ENCODE peak calls at places on chromosomes 4 and X, in ten cellular contexts. Y is suprapubic skin, X is heart right ventricle, Z is left lung, A is choroid plexus epithelial cell, V is cardiac fibroblast, B is astrocyte, S is neural progenitor cell, T is coronary artery, W is astrocyte of the spinal cord. K is an unnamed sample.

GRCh38 chr4:111773858-111774257 is 371.4 kb upstream of the FAM241A start:
- DNase-seq in V (peak; percentile 6), Y (no peak), T (no peak), S (no peak), B (no peak), W (no peak), Z (peak; percentile 32), A (peak; percentile 13), X (no peak), K (peak; percentile 67)

GRCh38 chr4:41458689-41459088 is 79.3 kb upstream of the LIMCH1 start:
- DNase-seq in S (no peak), T (no peak), B (no peak), A (no peak), V (no peak), Z (no peak), Y (no peak), W (no peak), X (no peak), K (no peak)

GRCh38 chr4:4591071-4591470 is 49.2 kb upstream of the STX18 start:
- DNase-seq in Y (no peak), X (no peak), V (no peak), A (no peak), B (no peak), S (no peak), W (no peak), T (no peak), Z (no peak), K (no peak)

GRCh38 chrX:147478899-147479298 is 432.8 kb upstream of the FMR1 start:
- DNase-seq in V (no peak), S (no peak), Z (no peak), T (no peak), Y (no peak), X (no peak), B (no peak), A (no peak), W (no peak), K (no peak)

GRCh38 chr4:95219109-95219508 is 329.7 kb downstream of the UNC5C start:
- DNase-seq in T (no peak), W (peak; percentile 91), S (no peak), Z (no peak), X (no peak), V (peak; percentile 33), A (peak; percentile 15), Y (no peak), B (peak; percentile 96), K (peak; percentile 50)

GRCh38 chr4:112735474-112735951 is 98.6 kb downstream of the LARP7 start:
- DNase-seq in Y (no peak), B (no peak), S (no peak), W (peak; percentile 0), Z (no peak), A (peak; percentile 5), T (no peak), V (no peak), X (no peak), K (no peak)

GRCh38 chr4:183860726-183861125 is 44.4 kb upstream of the STOX2 start:
- DNase-seq in Y (no peak), Z (no peak), T (no peak), B (no peak), V (no peak), A (no peak), S (peak; percentile 62), X (no peak), W (no peak), K (no peak)

GRCh38 chrX:9171841-9172240 is 137.9 kb upstream of the FAM9B start:
- DNase-seq in Y (no peak), X (no peak), W (peak; percentile 55), A (peak; percentile 25), Z (no peak), V (peak; percentile 28), S (no peak), T (no peak), B (peak; percentile 70), K (no peak)

GRCh38 chrX:138885886-138886285 is 174.4 kb upstream of the FGF13 start:
- DNase-seq in V (no peak), B (peak; percentile 71), T (no peak), S (no peak), A (peak; percentile 1), W (peak; percentile 52), Y (no peak), Z (no peak), X (no peak), K (peak; percentile 35)

GRCh38 chr4:7043521-7044414 is 596 bp downstream of the TADA2B start:
- DNase-seq in Z (peak; percentile 60), X (peak; percentile 62), Y (no peak), S (no peak), W (peak; percentile 40), B (peak; percentile 27), T (peak; percentile 81), V (peak; percentile 56), A (peak; percentile 45), K (no peak)

GRCh38 chr4:34250562-34250961 is 1993.8 kb downstream of the ARAP2 start:
- DNase-seq in Y (no peak), X (no peak), B (no peak), Z (no peak), W (peak; percentile 10), S (no peak), T (no peak), A (peak; percentile 73), V (peak; percentile 80), K (no peak)

GRCh38 chr4:154622598-154622997 is 10.1 kb upstream of the FGG start:
- DNase-seq in Y (no peak), X (no peak), T (no peak), B (peak; percentile 23), S (peak; percentile 75), V (peak; percentile 56), W (peak; percentile 50), A (peak; percentile 83), Z (no peak), K (peak; percentile 28)

GRCh38 chr4:187840814-187841213 is 154.8 kb upstream of the ZFP42 start:
- DNase-seq in V (no peak), Z (no peak), Y (no peak), B (no peak), S (no peak), T (no peak), W (no peak), X (no peak), A (no peak), K (no peak)

GRCh38 chrX:40485427-40485826 is 95.3 kb upstream of the ATP6AP2 start:
- DNase-seq in Z (no peak), Y (no peak), W (no peak), A (no peak), S (no peak), V (no peak), X (no peak), B (no peak), T (no peak), K (no peak)

GRCh38 chr4:84710520-84710919 is 127.6 kb downstream of the CDS1 start:
- DNase-seq in W (no peak), V (no peak), X (no peak), A (no peak), T (no peak), S (no peak), Y (no peak), B (no peak), Z (no peak), K (no peak)

GRCh38 chr4:18754180-18754579 is 732.6 kb upstream of the LCORL start:
- DNase-seq in Y (no peak), W (no peak), B (no peak), T (no peak), X (no peak), A (no peak), V (no peak), Z (no peak), S (no peak), K (no peak)

GRCh38 chrX:10656214-10656613 is 35.8 kb upstream of the MID1 start:
- DNase-seq in Z (no peak), S (no peak), W (no peak), B (no peak), A (no peak), V (no peak), Y (no peak), X (no peak), T (no peak), K (no peak)

GRCh38 chr4:21879187-21879586 is 69.4 kb downstream of the KCNIP4 start:
- DNase-seq in S (peak; percentile 54), Z (no peak), B (peak; percentile 40), T (no peak), V (peak; percentile 19), W (peak; percentile 25), X (no peak), A (peak; percentile 74), Y (no peak), K (no peak)
- TF ChIP-seq CTCF in S (peak; percentile 47), Z (no peak), B (no peak), T (no peak), V (peak; percentile 45), W (peak; percentile 32), X (no peak), A (peak; percentile 58), Y (no peak), K (peak; percentile 25)

GRCh38 chrX:107507093-107507743 is 57.8 kb downstream of the FRMPD3 start:
- DNase-seq in Y (no peak), V (no peak), W (no peak), S (no peak), A (no peak), B (no peak), Z (no peak), X (no peak), T (no peak), K (no peak)
- H3K4me3 ChIP-seq in Y (peak overlapping the region; percentile 20), V (no peak overlapping the region), W (no peak overlapping the region), S (peak overlapping the region; percentile 39), A (no peak overlapping the region), B (no peak overlapping the region), Z (no peak overlapping the region), X (no peak overlapping the region), T (peak overlapping the region; percentile 42), K (no peak overlapping the region)

GRCh38 chrX:132497432-132497831 is 8.6 kb upstream of the MBNL3 start:
- DNase-seq in B (no peak), V (no peak), W (no peak), A (no peak), Z (no peak), Y (no peak), S (peak; percentile 74), T (no peak), X (no peak), K (no peak)
- TF ChIP-seq CTCF in B (no peak), V (no peak), W (no peak), A (no peak), Z (no peak), Y (no peak), S (no peak), T (no peak), X (no peak), K (no peak)

GRCh38 chr4:167230744-167231143 is 3.5 kb downstream of the SPOCK3 start:
- DNase-seq in Z (no peak), A (no peak), W (no peak), Y (no peak), X (no peak), B (no peak), T (no peak), V (no peak), S (no peak), K (no peak)

GRCh38 chr4:167238226-167238625 is 3.9 kb upstream of the SPOCK3 start:
- DNase-seq in S (no peak), T (no peak), W (no peak), V (no peak), B (no peak), A (no peak), Y (no peak), X (no peak), Z (no peak), K (no peak)

GRCh38 chr4:167233523-167234387 is 539 bp downstream of the SPOCK3 start:
- DNase-seq in Z (no peak), X (no peak), Y (no peak), W (peak; percentile 18), V (peak; percentile 4), B (peak; percentile 21), A (peak; percentile 1), S (peak; percentile 52), T (no peak), K (no peak)

GRCh38 chr4:167234388-167234881 is at the start of gene SPOCK3:
- DNase-seq in V (peak; percentile 54), X (peak; percentile 21), W (peak; percentile 39), Y (no peak), A (peak; percentile 37), T (no peak), Z (peak; percentile 40), B (peak; percentile 42), S (peak; percentile 75), K (peak; percentile 37)

GRCh38 chr4:167232805-167233522 is 1.3 kb downstream of the SPOCK3 start:
- DNase-seq in X (no peak), Y (no peak), B (no peak), S (peak; percentile 30), W (no peak), V (no peak), Z (no peak), T (no peak), A (no peak), K (no peak)
- H3K4me3 ChIP-seq in X (no peak overlapping the region), Y (no peak overlapping the region), B (peak overlapping the region; percentile 78), S (peak overlapping the region; percentile 69), W (peak overlapping the region; percentile 65), V (no peak overlapping the region), Z (no peak overlapping the region), T (peak overlapping the region; percentile 63), A (no peak overlapping the region), K (peak overlapping the region; percentile 88)

K was measured in retinal pigment epithelial cell.